ENCODE peak calls at places on chromosomes 5 and 9, in seven cellular contexts. N is thyroid gland, E is ovary, D is stomach, U is body of pancreas, P is A549, R is IMR-90. O is an unnamed sample.

GRCh38 chr9:133571491-133571890 is 37.0 kb downstream of the ADAMTSL2 start:
- DNase-seq in N (no peak), E (no peak), D (no peak), U (no peak), P (no peak), R (no peak), O (no peak)

GRCh38 chr9:109887079-109887478 is 107.1 kb downstream of the PALM2AKAP2 start:
- DNase-seq in N (peak; percentile 49), E (no peak), D (no peak), U (no peak), P (no peak), R (peak; percentile 74), O (no peak)

GRCh38 chr9:107999890-108000289 is 510.3 kb upstream of the KLF4 start:
- DNase-seq in N (no peak), E (no peak), D (no peak), U (no peak), P (no peak), R (no peak), O (no peak)

GRCh38 chr5:135826221-135826525 is 8.3 kb upstream of the SLC25A48 start:
- DNase-seq in N (no peak), E (no peak), D (no peak), U (no peak), P (no peak), R (no peak), O (no peak)

GRCh38 chr9:136759001-136759400 is 958 bp upstream of the LCN8 start:
- DNase-seq in N (no peak), E (no peak), D (no peak), U (no peak), P (no peak), R (no peak), O (no peak)

GRCh38 chr9:92402359-92402758 is 2.0 kb downstream of the OGN start:
- DNase-seq in N (no peak), E (no peak), D (no peak), U (no peak), P (no peak), R (no peak), O (no peak)

GRCh38 chr9:3177921-3178320 is 334.0 kb upstream of the PUM3 start:
- DNase-seq in N (no peak), E (no peak), D (no peak), U (no peak), P (no peak), R (no peak), O (no peak)

GRCh38 chr9:123349691-123350480 is 6.1 kb upstream of the CRB2 start:
- DNase-seq in N (peak; percentile 61), E (peak; percentile 43), D (peak; percentile 47), U (peak; percentile 61), P (peak; percentile 52), R (peak; percentile 43), O (peak; percentile 97)

GRCh38 chr5:81980598-81981260 is 8.9 kb downstream of the ATG10 start:
- DNase-seq in N (no peak), E (no peak), D (no peak), U (no peak), P (no peak), R (no peak), O (no peak)

GRCh38 chr9:130837002-130837511 is 2.0 kb downstream of the ABL1 start:
- DNase-seq in N (no peak), E (no peak), D (no peak), U (no peak), P (peak; percentile 28), R (peak; percentile 67), O (no peak)

GRCh38 chr5:39478851-39479250 is 54.1 kb upstream of the DAB2 start:
- DNase-seq in N (no peak), E (no peak), D (no peak), U (no peak), P (no peak), R (peak; percentile 34), O (no peak)

GRCh38 chr5:132746592-132747063 is 598 bp upstream of the CCNI2 start:
- DNase-seq in N (peak; percentile 60), E (no peak), D (peak; percentile 54), U (peak; percentile 65), P (peak; percentile 71), R (no peak), O (no peak)

GRCh38 chr9:99059074-99059894 is 45.6 kb upstream of the TGFBR1 start:
- DNase-seq in N (peak; percentile 7), E (no peak), D (no peak), U (peak; percentile 70), P (no peak), R (no peak), O (no peak)

GRCh38 chr5:106739127-106739526 is 931.6 kb downstream of the EFNA5 start:
- DNase-seq in N (no peak), E (no peak), D (no peak), U (no peak), P (no peak), R (no peak), O (no peak)

GRCh38 chr9:33287087-33287490 is 3.2 kb upstream of the NFX1 start:
- DNase-seq in N (peak; percentile 44), E (no peak), D (peak; percentile 55), U (peak; percentile 80), P (peak; percentile 80), R (peak; percentile 75), O (peak; percentile 37)

GRCh38 chr9:138105561-138106505 is 228.3 kb downstream of the CACNA1B start:
- DNase-seq in N (no peak), E (no peak), D (no peak), U (no peak), P (no peak), R (no peak), O (no peak)

GRCh38 chr9:128632486-128632885 is 24.2 kb downstream of the DYNC2I2 start:
- DNase-seq in N (no peak), E (no peak), D (no peak), U (no peak), P (no peak), R (no peak), O (no peak)

GRCh38 chr5:113068559-113068958 is 92.0 kb downstream of the DCP2 start:
- DNase-seq in N (no peak), E (no peak), D (no peak), U (no peak), P (no peak), R (peak; percentile 82), O (no peak)

GRCh38 chr5:154756203-154756870 is 1.2 kb downstream of the LARP1 start:
- DNase-seq in N (peak; percentile 67), E (peak; percentile 69), D (peak; percentile 50), U (peak; percentile 64), P (peak; percentile 63), R (no peak), O (peak; percentile 33)
- TF ChIP-seq POLR2A in N (no peak), E (peak; percentile 12), D (no peak), U (no peak), P (no peak), R (peak; percentile 4), O (no peak)

DNA sequence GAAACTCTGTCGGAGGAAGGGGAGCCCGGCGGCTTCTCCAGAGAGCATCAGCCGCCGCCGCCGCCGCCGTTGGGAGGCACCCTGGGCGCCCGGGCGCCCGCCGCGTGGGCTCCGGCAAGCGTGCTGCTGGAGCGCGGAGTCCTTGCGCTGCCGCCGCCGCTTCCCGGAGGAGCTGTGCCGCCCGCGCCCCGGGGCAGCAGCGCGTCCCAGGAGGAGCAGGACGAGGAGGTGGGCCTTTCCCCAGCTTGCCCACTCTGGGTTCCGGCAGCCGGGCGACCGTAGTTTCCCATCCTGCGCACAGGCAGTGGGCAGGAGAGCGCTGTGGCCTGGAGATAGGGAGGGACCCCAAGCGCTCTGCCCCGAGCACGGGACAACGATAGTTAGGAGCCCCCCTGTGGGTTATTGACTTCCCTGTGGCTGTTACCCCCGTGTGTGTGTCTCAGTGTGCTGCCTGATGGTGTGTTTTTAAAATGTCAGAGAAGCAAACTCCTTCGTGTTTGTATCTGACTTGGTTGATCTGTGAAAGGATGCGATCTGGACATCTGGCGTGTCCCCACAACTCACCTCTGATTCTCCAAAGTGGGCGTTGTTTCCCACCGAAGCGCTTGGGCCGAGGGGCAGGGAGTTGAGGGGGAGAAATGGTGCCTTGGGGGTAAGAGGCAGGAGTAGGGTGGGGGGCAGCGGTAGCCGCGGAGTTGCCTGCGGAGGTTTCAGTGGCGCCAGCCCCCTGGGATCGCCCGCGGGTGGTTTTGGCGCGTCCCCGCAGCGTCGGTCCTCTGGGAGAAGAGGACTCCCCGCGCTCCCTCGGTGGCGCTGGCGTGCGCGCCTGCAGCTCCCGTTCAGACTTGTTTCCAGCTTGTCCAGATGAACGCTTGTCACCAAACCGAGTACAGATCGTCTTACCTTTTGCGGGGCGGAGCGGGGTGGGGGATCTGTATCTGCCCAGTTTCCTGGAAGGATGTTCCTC is 881 bp downstream of the MAST4 start:
- DNase-seq in N (peak; percentile 49), E (peak; percentile 62), D (peak; percentile 37), U (peak; percentile 47), P (peak; percentile 23), R (no peak), O (no peak)
- TF ChIP-seq POLR2A in N (no peak), E (no peak), D (no peak), U (no peak), P (no peak), R (no peak), O (no peak)

DNA sequence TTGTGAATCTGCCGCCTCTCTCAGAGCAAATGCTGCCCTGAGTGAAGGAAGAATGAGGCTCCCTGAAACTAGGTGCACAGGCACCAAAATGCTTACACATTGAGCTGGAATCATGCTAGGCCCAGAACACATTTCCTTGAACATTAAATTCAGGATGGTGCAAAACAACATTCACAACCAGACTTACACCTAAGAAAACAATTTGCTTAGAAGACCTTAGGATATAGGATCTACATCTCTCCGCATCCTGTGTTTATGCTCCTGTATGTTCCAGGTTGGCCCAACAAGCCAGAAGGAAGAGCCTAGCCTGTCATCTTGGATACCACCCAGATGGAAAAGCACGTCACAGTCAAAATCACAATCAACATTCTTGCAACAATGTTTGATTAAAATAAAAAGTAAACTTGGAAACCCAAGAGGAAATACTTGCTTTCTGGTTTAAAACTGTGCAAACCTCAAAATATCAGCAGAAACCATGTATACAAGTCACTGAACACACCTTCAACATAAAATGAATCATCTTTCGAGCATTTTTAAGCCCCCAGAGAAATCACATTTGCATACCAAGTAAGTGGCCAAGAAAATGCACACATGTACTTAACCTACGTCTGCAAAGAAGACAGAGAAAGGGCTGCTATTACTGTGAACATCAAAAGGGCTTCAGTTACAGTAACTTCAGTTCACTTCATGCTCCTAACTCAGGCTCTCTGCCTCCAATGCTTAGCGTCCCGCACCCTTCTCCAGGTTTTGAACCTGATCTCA is 1.6 kb downstream of the ENC1 start:
- DNase-seq in N (no peak), E (no peak), D (no peak), U (no peak), P (no peak), R (peak; percentile 61), O (no peak)
- TF ChIP-seq POLR2A in N (no peak), E (no peak), D (no peak), U (no peak), P (no peak), R (no peak), O (no peak)

GRCh38 chr9:36128331-36128730 is 8.2 kb upstream of the GLIPR2 start:
- DNase-seq in N (no peak), E (no peak), D (no peak), U (no peak), P (no peak), R (no peak), O (no peak)

GRCh38 chr9:36127652-36128244 is 8.8 kb upstream of the GLIPR2 start:
- DNase-seq in N (no peak), E (no peak), D (no peak), U (peak; percentile 45), P (no peak), R (no peak), O (no peak)

GRCh38 chr9:36123511-36123910 is 13.0 kb upstream of the GLIPR2 start:
- DNase-seq in N (no peak), E (no peak), D (no peak), U (no peak), P (no peak), R (no peak), O (no peak)

GRCh38 chr9:36126016-36126786 is 10.3 kb upstream of the GLIPR2 start:
- DNase-seq in N (no peak), E (no peak), D (no peak), U (no peak), P (no peak), R (no peak), O (no peak)

GRCh38 chr9:36125062-36125855 is 11.3 kb upstream of the GLIPR2 start:
- DNase-seq in N (no peak), E (no peak), D (no peak), U (no peak), P (no peak), R (no peak), O (no peak)
- TF ChIP-seq POLR2A in N (no peak), E (no peak), D (no peak), U (no peak), P (no peak), R (no peak), O (no peak)